ENCODE peak calls at places on chromosomes 1 and 21, in four cellular contexts. Y, S, Z and E are unnamed samples.

GRCh38 chr1:178417858-178418257 is 78.9 kb downstream of the CLEC20A start:
- DNase-seq in Y (no peak), S (no peak), Z (peak), E (peak)

GRCh38 chr1:94020764-94021579 is 100.0 kb downstream of the ABCA4 start:
- DNase-seq in Y (no peak), S (no peak), Z (peak), E (peak)

GRCh38 chr1:245132771-245133170 is 22.0 kb upstream of the KIF26B start:
- DNase-seq in Y (no peak), S (no peak), Z (no peak), E (no peak)

GRCh38 chr1:67652800-67653199 is 32.2 kb upstream of the GADD45A start:
- DNase-seq in Y (no peak), S (no peak), Z (peak), E (peak)

GRCh38 chr1:185823471-185823870 is 89.3 kb downstream of the HMCN1 start:
- DNase-seq in Y (no peak), S (no peak), Z (peak), E (peak)

GRCh38 chr1:114522264-114522575 is 11.2 kb upstream of the TRIM33 start:
- DNase-seq in Y (no peak), S (no peak), Z (no peak), E (no peak)

GRCh38 chr1:114610546-114611245 is 29.3 kb upstream of the BCAS2 start:
- DNase-seq in Y (no peak), S (no peak), Z (peak), E (peak)

GRCh38 chr1:87325982-87326738 is 2.5 kb upstream of the LMO4 start:
- DNase-seq in Y (peak), S (peak), Z (peak), E (peak)

GRCh38 chr1:165481820-165482532 is 37.0 kb upstream of the RXRG start:
- DNase-seq in Y (no peak), S (peak), Z (peak), E (peak)

GRCh38 chr21:33063907-33064622 is 5.9 kb upstream of the OLIG1 start:
- DNase-seq in Y (no peak), S (no peak), Z (no peak), E (no peak)

GRCh38 chr1:27967884-27968466 is 8.2 kb downstream of the XKR8 start:
- DNase-seq in Y (no peak), S (no peak), Z (no peak), E (no peak)

GRCh38 chr1:162562452-162562828 is 918 bp downstream of the UAP1 start:
- DNase-seq in Y (no peak), S (no peak), Z (peak), E (peak)

GRCh38 chr1:228650141-228650540 is 85.1 kb upstream of the RHOU start:
- DNase-seq in Y (no peak), S (no peak), Z (no peak), E (no peak)

GRCh38 chr1:155324717-155325595 is 4.3 kb downstream of the RUSC1 start:
- DNase-seq in Y (no peak), S (peak), Z (peak), E (peak)

GRCh38 chr1:219279017-219279770 is 105.5 kb downstream of the LYPLAL1 start:
- DNase-seq in Y (no peak), S (no peak), Z (peak), E (peak)

DNA sequence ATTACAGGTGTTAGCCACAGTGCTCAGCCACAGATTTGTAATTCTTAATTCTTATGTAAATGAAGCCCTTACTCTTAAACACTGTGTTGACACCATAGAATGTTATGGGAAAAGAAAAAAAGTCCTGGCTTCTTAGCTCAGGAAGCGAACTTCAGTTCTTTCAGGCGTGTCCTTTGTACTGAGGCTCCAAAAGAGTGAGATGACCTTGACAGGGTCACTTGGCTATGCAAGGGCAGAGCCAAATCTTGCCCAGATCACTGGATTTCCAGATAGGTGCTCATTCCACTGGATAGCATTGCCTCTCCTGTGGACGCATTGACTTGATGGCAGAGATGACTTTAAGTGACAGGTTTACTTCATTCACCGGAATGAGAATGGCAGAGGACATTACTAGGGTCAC is 4.8 kb downstream of the NFYC start:
- DNase-seq in Y (no peak), S (no peak), Z (no peak), E (no peak)
- H3K4me3 ChIP-seq in Y (no peak), S (no peak), Z (no peak), E (no peak)

GRCh38 chr1:118948796-118949195 is 39.3 kb downstream of the TBX15 start:
- DNase-seq in Y (no peak), S (no peak), Z (peak), E (no peak)

GRCh38 chr1:118948351-118948750 is 39.8 kb downstream of the TBX15 start:
- DNase-seq in Y (no peak), S (no peak), Z (no peak), E (no peak)

GRCh38 chr1:118945460-118945859 is 42.7 kb downstream of the TBX15 start:
- DNase-seq in Y (no peak), S (no peak), Z (peak), E (peak)

GRCh38 chr1:118947790-118948189 is 40.4 kb downstream of the TBX15 start:
- DNase-seq in Y (no peak), S (no peak), Z (peak), E (peak)

GRCh38 chr1:118947003-118947765 is 41.0 kb downstream of the TBX15 start:
- DNase-seq in Y (no peak), S (no peak), Z (peak), E (no peak)
- H3K4me3 ChIP-seq in Y (no peak), S (no peak), Z (no peak), E (no peak)

GRCh38 chr1:204001166-204001901 is 71.6 kb upstream of the SOX13 start:
- DNase-seq in Y (no peak), S (no peak), Z (no peak), E (no peak)

GRCh38 chr1:203999618-204000017 is 73.3 kb upstream of the SOX13 start:
- DNase-seq in Y (no peak), S (no peak), Z (no peak), E (no peak)

GRCh38 chr1:204003536-204003935 is 69.4 kb upstream of the SOX13 start:
- DNase-seq in Y (no peak), S (no peak), Z (no peak), E (no peak)
- H3K4me3 ChIP-seq in Y (no peak), S (no peak), Z (no peak), E (no peak)

GRCh38 chr21:39367783-39368182 is 18.9 kb upstream of the HMGN1 start:
- DNase-seq in Y (no peak), S (no peak), Z (no peak), E (no peak)

GRCh38 chr21:39362733-39363132 is 13.8 kb upstream of the HMGN1 start:
- DNase-seq in Y (no peak), S (no peak), Z (no peak), E (no peak)

GRCh38 chr21:39363607-39364555 is 15.0 kb upstream of the HMGN1 start:
- DNase-seq in Y (no peak), S (no peak), Z (no peak), E (no peak)

GRCh38 chr21:39366563-39366962 is 17.7 kb upstream of the HMGN1 start:
- DNase-seq in Y (no peak), S (no peak), Z (no peak), E (no peak)

GRCh38 chr21:39364949-39365348 is 16.1 kb upstream of the HMGN1 start:
- DNase-seq in Y (no peak), S (no peak), Z (no peak), E (no peak)
- H3K4me3 ChIP-seq in Y (no peak), S (no peak), Z (no peak), E (no peak)

DNA sequence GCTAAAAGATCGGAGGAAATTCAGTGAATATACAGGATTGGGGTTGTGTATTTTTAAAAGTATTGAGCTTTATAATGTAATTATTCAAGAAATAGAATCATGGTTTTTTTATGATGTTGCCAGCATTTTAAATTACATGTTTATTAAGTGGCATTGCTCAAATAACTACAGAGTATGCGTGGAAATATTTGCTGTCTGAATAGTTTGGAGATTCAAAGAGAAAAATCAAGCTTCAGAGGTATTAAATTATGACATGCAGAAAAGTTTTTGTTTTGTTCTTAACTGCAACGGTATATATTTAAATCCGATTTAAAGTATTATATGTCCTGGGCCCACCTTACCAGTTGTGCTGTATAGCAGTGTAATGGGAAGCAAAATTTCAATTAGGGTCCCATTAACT is 859.7 kb downstream of the USP25 start:
- DNase-seq in Y (no peak), S (no peak), Z (no peak), E (no peak)
- H3K4me3 ChIP-seq in Y (no peak), S (no peak), Z (no peak), E (no peak)

DNA sequence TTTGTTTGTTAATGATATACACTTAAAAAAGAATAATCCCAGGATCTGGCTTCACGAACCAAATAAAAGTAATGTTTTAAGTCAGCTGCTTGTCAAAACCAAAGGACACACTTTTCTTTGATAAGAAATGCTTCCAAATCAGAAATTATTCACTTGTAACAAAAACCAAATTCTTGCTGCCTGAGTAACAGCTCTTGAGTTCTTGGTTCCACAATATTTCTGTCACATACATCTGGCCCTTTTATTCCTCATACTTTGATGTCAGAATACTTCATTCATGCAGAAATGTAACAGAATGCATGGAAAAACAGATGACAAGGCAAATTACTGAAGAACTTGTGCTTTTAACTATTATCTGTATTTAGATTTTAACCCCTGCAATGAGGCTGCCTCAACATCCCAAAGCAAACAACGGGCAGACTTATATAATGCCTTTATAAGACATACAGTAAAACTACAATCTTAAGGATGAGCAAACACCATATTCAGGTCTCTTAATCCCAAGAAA is 1.5 kb downstream of the VAMP4 start:
- DNase-seq in Y (no peak), S (no peak), Z (peak), E (peak)
- H3K4me3 ChIP-seq in Y (peak), S (peak), Z (peak), E (peak)

DNA sequence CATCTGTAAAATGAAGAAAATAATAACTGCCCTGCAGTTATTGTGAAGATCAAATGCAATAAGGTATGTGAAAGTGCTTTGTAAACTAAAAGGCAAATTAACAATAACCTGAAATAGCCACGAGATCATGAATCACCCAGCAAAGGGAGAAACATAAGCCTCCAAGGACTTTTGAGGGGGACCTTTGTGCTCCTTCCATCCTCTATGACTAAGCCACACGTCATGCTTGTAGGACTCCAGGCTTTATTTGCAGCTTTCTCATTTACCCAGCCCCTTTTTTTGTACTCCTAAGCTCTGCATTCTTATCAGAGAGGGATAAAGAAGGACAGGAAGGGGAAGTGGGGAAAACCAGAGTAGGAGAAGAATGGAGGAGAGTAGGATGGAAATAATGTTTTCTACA is 115.1 kb downstream of the PROX1 start:
- DNase-seq in Y (no peak), S (peak), Z (peak), E (peak)
- H3K4me3 ChIP-seq in Y (no peak), S (no peak), Z (no peak), E (no peak)

DNA sequence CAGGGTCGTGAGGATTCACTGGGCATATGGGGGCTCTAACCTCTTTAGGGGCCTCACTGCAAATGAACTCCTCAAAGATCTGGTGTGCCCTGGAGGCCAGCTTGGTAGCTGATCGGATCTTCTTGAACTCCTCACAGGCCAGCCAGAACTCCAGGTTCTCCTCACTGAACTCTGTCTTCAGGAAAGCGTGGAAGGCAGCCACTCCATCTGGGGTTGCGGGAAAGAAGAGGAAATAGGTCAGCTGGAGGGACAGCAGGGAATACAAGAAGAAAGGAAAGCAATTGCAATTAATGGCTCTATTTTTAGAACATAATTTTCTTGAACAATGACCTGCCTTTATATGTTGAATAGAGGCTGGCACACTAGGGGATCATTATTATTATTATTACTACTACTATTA is 2.3 kb downstream of the RGS16 start:
- DNase-seq in Y (no peak), S (no peak), Z (no peak), E (no peak)
- H3K4me3 ChIP-seq in Y (no peak), S (no peak), Z (no peak), E (peak)

GRCh38 chr1:201647722-201648065 is 108.8 kb downstream of the NAV1 start:
- DNase-seq in Y (no peak), S (no peak), Z (no peak), E (no peak)

GRCh38 chr1:201648066-201648910 is 109.4 kb downstream of the NAV1 start:
- DNase-seq in Y (no peak), S (peak), Z (peak), E (peak)

GRCh38 chr1:201650608-201650933 is 111.6 kb downstream of the NAV1 start:
- DNase-seq in Y (no peak), S (no peak), Z (no peak), E (no peak)

GRCh38 chr1:201649776-201650607 is 111.1 kb downstream of the NAV1 start:
- DNase-seq in Y (no peak), S (peak), Z (peak), E (peak)

DNA sequence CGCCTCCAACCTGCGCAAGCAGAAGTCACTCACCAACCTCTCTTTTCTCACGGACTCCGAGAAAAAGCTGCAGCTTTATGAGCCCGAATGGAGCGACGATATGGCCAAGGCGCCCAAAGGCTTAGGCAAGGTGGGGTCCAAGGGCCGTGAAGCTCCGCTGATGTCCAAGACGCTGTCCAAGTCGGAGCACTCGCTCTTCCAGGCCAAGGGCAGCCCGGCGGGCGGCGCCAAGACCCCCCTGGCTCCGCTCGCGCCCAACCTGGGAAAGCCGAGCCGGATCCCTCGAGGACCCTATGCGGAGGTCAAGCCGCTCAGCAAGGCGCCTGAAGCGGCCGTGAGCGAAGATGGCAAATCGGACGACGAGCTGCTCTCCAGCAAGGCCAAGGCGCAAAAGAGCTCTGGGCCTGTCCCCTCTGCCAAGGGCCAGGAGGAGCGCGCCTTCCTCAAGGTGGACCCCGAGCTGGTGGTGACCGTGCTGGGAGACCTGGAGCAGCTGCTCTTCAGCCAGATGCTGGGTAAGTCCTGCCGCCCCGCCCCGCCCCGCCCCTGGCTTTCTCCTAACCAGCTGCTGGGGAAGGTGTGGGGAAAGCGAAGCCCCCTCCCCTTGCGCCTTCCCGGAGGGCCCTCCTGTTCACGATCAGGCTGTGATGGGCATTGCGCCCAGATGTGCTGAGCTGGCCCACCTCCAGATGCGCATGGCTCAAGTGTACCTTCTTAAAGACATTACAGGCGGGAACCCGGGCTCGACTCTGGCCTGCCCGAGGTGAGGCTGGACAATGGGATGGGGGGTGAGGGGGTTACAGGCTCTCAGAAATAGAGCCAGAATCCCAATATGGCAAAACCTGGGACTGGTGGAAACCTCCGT is 110.2 kb downstream of the NAV1 start:
- DNase-seq in Y (no peak), S (no peak), Z (no peak), E (peak)
- H3K4me3 ChIP-seq in Y (no peak), S (peak), Z (peak), E (peak)

GRCh38 chr1:231417503-231417902 is 4.6 kb downstream of the EGLN1 start:
- DNase-seq in Y (no peak), S (no peak), Z (no peak), E (no peak)
- H3K4me3 ChIP-seq in Y (peak), S (peak), Z (peak), E (no peak)